ENCODE peak calls at places on chromosome 16, in eight cellular contexts. One of them, this sample, is unnamed.

GRCh38 chr16:88376835-88377726 is 5.7 kb upstream of the ZNF469 start:
- DNase-seq in dermis microvascular lymphatic vessel endothelial cell: no peak
- DNase-seq in amniotic stem cell: no peak
- DNase-seq in fibroblast of lung: peak; percentile 56
- DNase-seq in T-helper 1 cell: no peak
- DNase-seq in globus pallidus: no peak
- DNase-seq in left cardiac atrium: no peak
- DNase-seq in Daoy: peak; percentile 43
- DNase-seq in this sample: no peak

GRCh38 chr16:69482410-69482951 is 58.1 kb downstream of the CYB5B start:
- DNase-seq in dermis microvascular lymphatic vessel endothelial cell: peak; percentile 98
- DNase-seq in amniotic stem cell: no peak
- DNase-seq in fibroblast of lung: peak; percentile 66
- DNase-seq in T-helper 1 cell: no peak
- DNase-seq in globus pallidus: no peak
- DNase-seq in left cardiac atrium: peak; percentile 87
- DNase-seq in Daoy: peak; percentile 78
- DNase-seq in this sample: no peak

GRCh38 chr16:57752203-57752580 is 16.6 kb downstream of the KATNB1 start:
- DNase-seq in dermis microvascular lymphatic vessel endothelial cell: no peak
- DNase-seq in amniotic stem cell: no peak
- DNase-seq in fibroblast of lung: no peak
- DNase-seq in T-helper 1 cell: no peak
- DNase-seq in globus pallidus: no peak
- DNase-seq in left cardiac atrium: no peak
- DNase-seq in Daoy: no peak
- DNase-seq in this sample: no peak

GRCh38 chr16:86701286-86701975 is 123.1 kb downstream of the FOXL1 start:
- DNase-seq in dermis microvascular lymphatic vessel endothelial cell: no peak
- DNase-seq in amniotic stem cell: no peak
- DNase-seq in fibroblast of lung: no peak
- DNase-seq in T-helper 1 cell: no peak
- DNase-seq in globus pallidus: no peak
- DNase-seq in left cardiac atrium: no peak
- DNase-seq in Daoy: no peak
- DNase-seq in this sample: no peak

GRCh38 chr16:66581246-66581952 is 2.1 kb downstream of the CMTM2 start:
- DNase-seq in dermis microvascular lymphatic vessel endothelial cell: no peak
- DNase-seq in amniotic stem cell: no peak
- DNase-seq in fibroblast of lung: peak; percentile 68
- DNase-seq in T-helper 1 cell: no peak
- DNase-seq in globus pallidus: no peak
- DNase-seq in left cardiac atrium: no peak
- DNase-seq in Daoy: no peak
- DNase-seq in this sample: no peak

GRCh38 chr16:57532251-57532625 is 4.1 kb downstream of the CCDC102A start:
- DNase-seq in dermis microvascular lymphatic vessel endothelial cell: no peak
- DNase-seq in amniotic stem cell: no peak
- DNase-seq in fibroblast of lung: no peak
- DNase-seq in T-helper 1 cell: no peak
- DNase-seq in globus pallidus: no peak
- DNase-seq in left cardiac atrium: peak; percentile 17
- DNase-seq in Daoy: no peak
- DNase-seq in this sample: no peak

GRCh38 chr16:48613061-48613957 is 3.3 kb upstream of the N4BP1 start:
- DNase-seq in dermis microvascular lymphatic vessel endothelial cell: no peak
- DNase-seq in amniotic stem cell: peak; percentile 27
- DNase-seq in fibroblast of lung: no peak
- DNase-seq in T-helper 1 cell: peak; percentile 54
- DNase-seq in globus pallidus: no peak
- DNase-seq in left cardiac atrium: no peak
- DNase-seq in Daoy: no peak
- DNase-seq in this sample: peak; percentile 57

GRCh38 chr16:84356591-84357116 is 11.7 kb upstream of the ATP2C2 start:
- DNase-seq in dermis microvascular lymphatic vessel endothelial cell: no peak
- DNase-seq in amniotic stem cell: no peak
- DNase-seq in fibroblast of lung: peak; percentile 37
- DNase-seq in T-helper 1 cell: no peak
- DNase-seq in globus pallidus: peak; percentile 98
- DNase-seq in left cardiac atrium: no peak
- DNase-seq in Daoy: peak; percentile 21
- DNase-seq in this sample: no peak

GRCh38 chr16:50038756-50039529 is 13.9 kb downstream of the CNEP1R1 start:
- DNase-seq in dermis microvascular lymphatic vessel endothelial cell: no peak
- DNase-seq in amniotic stem cell: no peak
- DNase-seq in fibroblast of lung: no peak
- DNase-seq in T-helper 1 cell: no peak
- DNase-seq in globus pallidus: peak; percentile 48
- DNase-seq in left cardiac atrium: peak; percentile 43
- DNase-seq in Daoy: no peak
- DNase-seq in this sample: no peak

GRCh38 chr16:83998091-83998490 is 30.0 kb downstream of the NECAB2 start:
- DNase-seq in dermis microvascular lymphatic vessel endothelial cell: no peak
- DNase-seq in amniotic stem cell: no peak
- DNase-seq in fibroblast of lung: no peak
- DNase-seq in T-helper 1 cell: no peak
- DNase-seq in globus pallidus: no peak
- DNase-seq in left cardiac atrium: no peak
- DNase-seq in Daoy: no peak
- DNase-seq in this sample: no peak

GRCh38 chr16:48082516-48082915 is 73.3 kb downstream of the ABCC12 start:
- DNase-seq in dermis microvascular lymphatic vessel endothelial cell: no peak
- DNase-seq in amniotic stem cell: no peak
- DNase-seq in fibroblast of lung: peak; percentile 92
- DNase-seq in T-helper 1 cell: no peak
- DNase-seq in globus pallidus: no peak
- DNase-seq in left cardiac atrium: no peak
- DNase-seq in Daoy: peak; percentile 21
- DNase-seq in this sample: no peak

GRCh38 chr16:77842468-77842867 is 54.1 kb downstream of the VAT1L start:
- DNase-seq in dermis microvascular lymphatic vessel endothelial cell: no peak
- DNase-seq in amniotic stem cell: no peak
- DNase-seq in fibroblast of lung: no peak
- DNase-seq in T-helper 1 cell: no peak
- DNase-seq in globus pallidus: no peak
- DNase-seq in left cardiac atrium: no peak
- DNase-seq in Daoy: no peak
- DNase-seq in this sample: no peak

GRCh38 chr16:59591480-59591879 is 857.4 kb upstream of the GOT2 start:
- DNase-seq in dermis microvascular lymphatic vessel endothelial cell: no peak
- DNase-seq in amniotic stem cell: no peak
- DNase-seq in fibroblast of lung: peak; percentile 35
- DNase-seq in T-helper 1 cell: no peak
- DNase-seq in globus pallidus: peak; percentile 9
- DNase-seq in left cardiac atrium: no peak
- DNase-seq in Daoy: no peak
- DNase-seq in this sample: no peak

GRCh38 chr16:89383095-89384003 is 107.0 kb downstream of the ANKRD11 start:
- DNase-seq in dermis microvascular lymphatic vessel endothelial cell: no peak
- DNase-seq in amniotic stem cell: no peak
- DNase-seq in fibroblast of lung: peak; percentile 45
- DNase-seq in T-helper 1 cell: no peak
- DNase-seq in globus pallidus: no peak
- DNase-seq in left cardiac atrium: no peak
- DNase-seq in Daoy: peak; percentile 55
- DNase-seq in this sample: peak; percentile 81

GRCh38 chr16:70752381-70752780 is 48.6 kb downstream of the VAC14 start:
- DNase-seq in dermis microvascular lymphatic vessel endothelial cell: no peak
- DNase-seq in amniotic stem cell: no peak
- DNase-seq in fibroblast of lung: no peak
- DNase-seq in T-helper 1 cell: no peak
- DNase-seq in globus pallidus: no peak
- DNase-seq in left cardiac atrium: no peak
- DNase-seq in Daoy: no peak
- DNase-seq in this sample: no peak

GRCh38 chr16:30923554-30924085 is at the start of gene FBXL19:
- DNase-seq in dermis microvascular lymphatic vessel endothelial cell: no peak
- DNase-seq in amniotic stem cell: no peak
- DNase-seq in fibroblast of lung: no peak
- DNase-seq in T-helper 1 cell: no peak
- DNase-seq in globus pallidus: no peak
- DNase-seq in left cardiac atrium: no peak
- DNase-seq in Daoy: no peak
- DNase-seq in this sample: peak; percentile 63

GRCh38 chr16:90031931-90032663 is 12.8 kb upstream of the DBNDD1 start:
- DNase-seq in dermis microvascular lymphatic vessel endothelial cell: no peak
- DNase-seq in amniotic stem cell: no peak
- DNase-seq in fibroblast of lung: peak; percentile 30
- DNase-seq in T-helper 1 cell: no peak
- DNase-seq in globus pallidus: no peak
- DNase-seq in left cardiac atrium: no peak
- DNase-seq in Daoy: no peak
- DNase-seq in this sample: no peak

GRCh38 chr16:17314148-17314547 is 156.6 kb downstream of the XYLT1 start:
- DNase-seq in dermis microvascular lymphatic vessel endothelial cell: no peak
- DNase-seq in amniotic stem cell: no peak
- DNase-seq in fibroblast of lung: no peak
- DNase-seq in T-helper 1 cell: no peak
- DNase-seq in globus pallidus: no peak
- DNase-seq in left cardiac atrium: no peak
- DNase-seq in Daoy: no peak
- DNase-seq in this sample: no peak

GRCh38 chr16:48960830-48961229 is 320.8 kb downstream of the CBLN1 start:
- DNase-seq in dermis microvascular lymphatic vessel endothelial cell: no peak
- DNase-seq in amniotic stem cell: no peak
- DNase-seq in fibroblast of lung: no peak
- DNase-seq in T-helper 1 cell: no peak
- DNase-seq in globus pallidus: no peak
- DNase-seq in left cardiac atrium: no peak
- DNase-seq in Daoy: no peak
- DNase-seq in this sample: no peak

GRCh38 chr16:28984619-28985135 is at the start of gene LAT:
- DNase-seq in dermis microvascular lymphatic vessel endothelial cell: no peak
- DNase-seq in amniotic stem cell: no peak
- DNase-seq in fibroblast of lung: no peak
- DNase-seq in T-helper 1 cell: peak; percentile 70
- DNase-seq in globus pallidus: no peak
- DNase-seq in left cardiac atrium: no peak
- DNase-seq in Daoy: peak; percentile 86
- DNase-seq in this sample: no peak

GRCh38 chr16:20897897-20898296 is 2.3 kb downstream of the DCUN1D3 start:
- DNase-seq in dermis microvascular lymphatic vessel endothelial cell: no peak
- DNase-seq in amniotic stem cell: no peak
- DNase-seq in fibroblast of lung: peak; percentile 53
- DNase-seq in T-helper 1 cell: no peak
- DNase-seq in globus pallidus: no peak
- DNase-seq in left cardiac atrium: no peak
- DNase-seq in Daoy: no peak
- DNase-seq in this sample: no peak

GRCh38 chr16:88298882-88299745 is 83.6 kb upstream of the ZNF469 start:
- DNase-seq in dermis microvascular lymphatic vessel endothelial cell: no peak
- DNase-seq in amniotic stem cell: no peak
- DNase-seq in fibroblast of lung: peak; percentile 74
- DNase-seq in T-helper 1 cell: no peak
- DNase-seq in globus pallidus: no peak
- DNase-seq in left cardiac atrium: no peak
- DNase-seq in Daoy: peak; percentile 62
- DNase-seq in this sample: no peak

GRCh38 chr16:6889106-6889505 is 443.5 kb upstream of the RBFOX1 start:
- DNase-seq in dermis microvascular lymphatic vessel endothelial cell: no peak
- DNase-seq in amniotic stem cell: no peak
- DNase-seq in fibroblast of lung: no peak
- DNase-seq in T-helper 1 cell: no peak
- DNase-seq in globus pallidus: no peak
- DNase-seq in left cardiac atrium: no peak
- DNase-seq in Daoy: no peak
- DNase-seq in this sample: no peak

GRCh38 chr16:63312343-63312742 is 1276.1 kb upstream of the CDH8 start:
- DNase-seq in dermis microvascular lymphatic vessel endothelial cell: no peak
- DNase-seq in amniotic stem cell: no peak
- DNase-seq in fibroblast of lung: no peak
- DNase-seq in T-helper 1 cell: no peak
- DNase-seq in globus pallidus: no peak
- DNase-seq in left cardiac atrium: no peak
- DNase-seq in Daoy: no peak
- DNase-seq in this sample: no peak

GRCh38 chr16:22813946-22814325 is at the start of gene HS3ST2:
- DNase-seq in dermis microvascular lymphatic vessel endothelial cell: no peak
- DNase-seq in amniotic stem cell: no peak
- DNase-seq in fibroblast of lung: peak; percentile 0
- DNase-seq in T-helper 1 cell: no peak
- DNase-seq in globus pallidus: no peak
- DNase-seq in left cardiac atrium: peak; percentile 74
- DNase-seq in Daoy: peak; percentile 70
- DNase-seq in this sample: no peak

GRCh38 chr16:53768593-53768992 is 64.6 kb downstream of the FTO start:
- DNase-seq in dermis microvascular lymphatic vessel endothelial cell: no peak
- DNase-seq in amniotic stem cell: peak; percentile 61
- DNase-seq in fibroblast of lung: peak; percentile 95
- DNase-seq in T-helper 1 cell: no peak
- DNase-seq in globus pallidus: no peak
- DNase-seq in left cardiac atrium: no peak
- DNase-seq in Daoy: peak; percentile 79
- DNase-seq in this sample: no peak

GRCh38 chr16:17227278-17227677 is 243.5 kb downstream of the XYLT1 start:
- DNase-seq in dermis microvascular lymphatic vessel endothelial cell: no peak
- DNase-seq in amniotic stem cell: no peak
- DNase-seq in fibroblast of lung: no peak
- DNase-seq in T-helper 1 cell: no peak
- DNase-seq in globus pallidus: no peak
- DNase-seq in left cardiac atrium: no peak
- DNase-seq in Daoy: no peak
- DNase-seq in this sample: no peak

GRCh38 chr16:78230832-78231231 is 131.4 kb downstream of the WWOX start:
- DNase-seq in dermis microvascular lymphatic vessel endothelial cell: peak; percentile 58
- DNase-seq in amniotic stem cell: no peak
- DNase-seq in fibroblast of lung: peak; percentile 7
- DNase-seq in T-helper 1 cell: no peak
- DNase-seq in globus pallidus: no peak
- DNase-seq in left cardiac atrium: no peak
- DNase-seq in Daoy: peak; percentile 39
- DNase-seq in this sample: no peak

GRCh38 chr16:81830845-81831600 is 51.9 kb downstream of the PLCG2 start:
- DNase-seq in dermis microvascular lymphatic vessel endothelial cell: no peak
- DNase-seq in amniotic stem cell: no peak
- DNase-seq in fibroblast of lung: no peak
- DNase-seq in T-helper 1 cell: no peak
- DNase-seq in globus pallidus: no peak
- DNase-seq in left cardiac atrium: no peak
- DNase-seq in Daoy: no peak
- DNase-seq in this sample: no peak

GRCh38 chr16:31833047-31833446 is 40.6 kb upstream of the ZNF267 start:
- DNase-seq in dermis microvascular lymphatic vessel endothelial cell: no peak
- DNase-seq in amniotic stem cell: no peak
- DNase-seq in fibroblast of lung: no peak
- DNase-seq in T-helper 1 cell: no peak
- DNase-seq in globus pallidus: no peak
- DNase-seq in left cardiac atrium: no peak
- DNase-seq in Daoy: no peak
- DNase-seq in this sample: no peak

GRCh38 chr16:15864939-15865338 is 8.1 kb upstream of the MYH11 start:
- DNase-seq in dermis microvascular lymphatic vessel endothelial cell: no peak
- DNase-seq in amniotic stem cell: no peak
- DNase-seq in fibroblast of lung: no peak
- DNase-seq in T-helper 1 cell: no peak
- DNase-seq in globus pallidus: no peak
- DNase-seq in left cardiac atrium: no peak
- DNase-seq in Daoy: no peak
- DNase-seq in this sample: no peak

GRCh38 chr16:27776556-27776955 is 226.6 kb downstream of the KATNIP start:
- DNase-seq in dermis microvascular lymphatic vessel endothelial cell: no peak
- DNase-seq in amniotic stem cell: no peak
- DNase-seq in fibroblast of lung: no peak
- DNase-seq in T-helper 1 cell: no peak
- DNase-seq in globus pallidus: peak; percentile 74
- DNase-seq in left cardiac atrium: no peak
- DNase-seq in Daoy: no peak
- DNase-seq in this sample: no peak